ENCODE peak calls at places on chromosomes 4 and X, in five cellular contexts. H is CD14-positive monocyte, B is GM10248, S is fibroblast of the aortic adventitia, L is brain microvascular endothelial cell. I is an unnamed sample.

GRCh38 chr4:80029364-80029763 is 43.7 kb downstream of the ANTXR2 start:
- DNase-seq in H (no peak), B (no peak), L (no peak), S (no peak), I (no peak)

GRCh38 chr4:142379277-142380051 is 466.6 kb downstream of the INPP4B start:
- DNase-seq in S (peak), L (peak), B (no peak), H (no peak), I (no peak)

GRCh38 chr4:157664726-157665125 is 444.2 kb downstream of the GRIA2 start:
- DNase-seq in S (peak), L (peak), H (no peak), B (no peak), I (no peak)

GRCh38 chr4:123319639-123320038 is 77.0 kb upstream of the SPRY1 start:
- DNase-seq in H (no peak), L (no peak), S (no peak), B (no peak), I (no peak)

GRCh38 chrX:1097328-1097727 is 115.1 kb downstream of the CRLF2 start:
- DNase-seq in L (no peak), B (no peak), H (no peak), S (no peak), I (no peak)

GRCh38 chrX:9875801-9876200 is 89.6 kb downstream of the SHROOM2 start:
- DNase-seq in L (no peak), S (no peak), H (no peak), B (no peak), I (no peak)

GRCh38 chr4:14562901-14563300 is 439.4 kb upstream of the CPEB2 start:
- DNase-seq in L (no peak), H (no peak), B (no peak), S (no peak), I (no peak)

GRCh38 chr4:142402156-142402555 is 443.9 kb downstream of the INPP4B start:
- DNase-seq in S (peak), H (no peak), B (no peak), L (no peak), I (no peak)

GRCh38 chr4:103359900-103360299 is 161.8 kb upstream of the CENPE start:
- DNase-seq in L (no peak), S (no peak), H (no peak), B (no peak), I (no peak)

GRCh38 chr4:3270141-3270611 is 21.2 kb downstream of the MSANTD1 start:
- DNase-seq in S (no peak), H (no peak), B (no peak), L (no peak), I (no peak)

GRCh38 chr4:15756361-15756861 is 21.7 kb upstream of the CD38 start:
- DNase-seq in H (peak), S (no peak), L (peak), B (peak), I (peak)

GRCh38 chr4:46124773-46125172 is 919 bp upstream of the GABRG1 start:
- DNase-seq in L (no peak), S (no peak), H (no peak), B (no peak), I (no peak)

GRCh38 chrX:40142417-40142816 is 44.7 kb upstream of the BCOR start:
- DNase-seq in L (no peak), B (no peak), H (no peak), S (no peak), I (no peak)

GRCh38 chrX:11968470-11968869 is 169.8 kb upstream of the FRMPD4 start:
- DNase-seq in L (no peak), H (no peak), S (peak), B (no peak), I (no peak)

GRCh38 chrX:14697453-14697852 is 168.1 kb downstream of the GLRA2 start:
- DNase-seq in H (no peak), S (no peak), L (no peak), B (peak), I (peak)

GRCh38 chr4:6470502-6471302 is 1.7 kb downstream of the PPP2R2C start:
- DNase-seq in L (no peak), H (no peak), B (no peak), S (peak), I (peak)

GRCh38 chr4:14646831-14647230 is 355.4 kb upstream of the CPEB2 start:
- DNase-seq in L (peak), B (no peak), H (no peak), S (peak), I (no peak)

GRCh38 chrX:106039920-106040319 is 1.4 kb upstream of the SERPINA7 start:
- DNase-seq in H (no peak), L (peak), B (no peak), S (no peak), I (no peak)

GRCh38 chr4:38462659-38463058 is 201.3 kb upstream of the KLF3 start:
- DNase-seq in S (no peak), B (no peak), L (no peak), H (no peak), I (no peak)

GRCh38 chr4:112801341-112801740 is 164.4 kb downstream of the LARP7 start:
- DNase-seq in S (no peak), L (no peak), B (no peak), H (no peak), I (no peak)

GRCh38 chr4:184177271-184177670 is 40.4 kb downstream of the ENPP6 start:
- DNase-seq in H (no peak), L (no peak), S (no peak), B (no peak), I (no peak)

GRCh38 chr4:41358626-41359025 is 101.9 kb downstream of the UCHL1 start:
- DNase-seq in B (no peak), S (peak), L (no peak), H (no peak), I (no peak)

GRCh38 chr4:139266583-139267257 is 13.3 kb downstream of the MGARP start:
- DNase-seq in B (peak), H (peak), S (peak), L (peak), I (peak)

GRCh38 chr4:124030038-124030638 is 633.5 kb downstream of the SPRY1 start:
- DNase-seq in H (no peak), B (no peak), S (peak), L (no peak), I (no peak)

GRCh38 chr4:129641179-129641578 is 545.2 kb downstream of the C4orf33 start:
- DNase-seq in H (no peak), B (peak), S (peak), L (peak), I (peak)

GRCh38 chr4:37244583-37245390 is at the start of gene NWD2:
- DNase-seq in H (no peak), B (peak), S (no peak), L (no peak), I (no peak)

GRCh38 chrX:1582686-1583437 is 8.5 kb upstream of the AKAP17A start:
- DNase-seq in S (no peak), L (peak), B (peak), H (no peak), I (peak)

GRCh38 chr4:137998666-137999429 is 243.3 kb downstream of the SLC7A11 start:
- DNase-seq in H (no peak), S (peak), B (no peak), L (peak), I (no peak)

GRCh38 chr4:109942292-109942926 is 29.7 kb downstream of the EGF start:
- DNase-seq in S (no peak), B (no peak), H (no peak), L (no peak), I (no peak)

GRCh38 chr4:70721747-70722146 is at the start of gene RUFY3:
- DNase-seq in L (peak), H (no peak), S (peak), B (no peak), I (no peak)

GRCh38 chrX:2690856-2691542 is at the start of gene CD99:
- DNase-seq in H (peak), L (peak), B (peak), S (peak), I (peak)

GRCh38 chr4:189600598-189601435 is 339.9 kb upstream of the FRG1 start:
- DNase-seq in L (no peak), B (no peak), H (no peak), S (no peak), I (no peak)

GRCh38 chrX:23501974-23502373 is 165.3 kb upstream of the PRDX4 start:
- DNase-seq in H (no peak), S (no peak), B (no peak), L (no peak), I (no peak)

GRCh38 chrX:12903646-12904045 is 2.8 kb upstream of the TLR8 start:
- DNase-seq in L (no peak), B (no peak), H (no peak), S (no peak), I (no peak)

DNA sequence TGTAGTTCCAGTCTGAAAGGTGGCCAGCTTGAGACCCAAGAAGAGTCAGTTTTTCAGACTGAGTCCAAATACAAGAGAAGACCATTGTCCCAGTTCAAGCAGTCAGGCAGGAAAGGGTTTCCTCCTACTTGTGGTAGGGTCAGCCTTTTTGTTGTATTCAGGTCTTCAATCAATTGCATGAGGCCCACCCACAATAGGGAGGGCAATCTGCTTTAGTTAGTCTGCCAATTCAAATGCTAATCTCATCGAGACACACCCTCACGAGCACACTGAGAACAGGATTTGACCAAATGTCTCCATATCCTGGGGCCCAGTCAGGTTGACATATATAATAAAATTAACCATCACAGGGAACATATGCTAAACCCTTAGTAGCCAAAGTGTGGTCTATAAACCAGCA is 75.3 kb upstream of the FRMPD3 start:
- DNase-seq in S (no peak), L (no peak), B (no peak), H (no peak), I (no peak)
- TF ChIP-seq CTCF in S (no peak), L (no peak), B (no peak), H (no peak), I (no peak)

GRCh38 chrX:17007134-17007768 is 60.8 kb downstream of the REPS2 start:
- DNase-seq in H (no peak), L (no peak), S (peak), B (peak), I (no peak)
- TF ChIP-seq CTCF in H (peak), L (peak), S (peak), B (peak), I (no peak)

DNA sequence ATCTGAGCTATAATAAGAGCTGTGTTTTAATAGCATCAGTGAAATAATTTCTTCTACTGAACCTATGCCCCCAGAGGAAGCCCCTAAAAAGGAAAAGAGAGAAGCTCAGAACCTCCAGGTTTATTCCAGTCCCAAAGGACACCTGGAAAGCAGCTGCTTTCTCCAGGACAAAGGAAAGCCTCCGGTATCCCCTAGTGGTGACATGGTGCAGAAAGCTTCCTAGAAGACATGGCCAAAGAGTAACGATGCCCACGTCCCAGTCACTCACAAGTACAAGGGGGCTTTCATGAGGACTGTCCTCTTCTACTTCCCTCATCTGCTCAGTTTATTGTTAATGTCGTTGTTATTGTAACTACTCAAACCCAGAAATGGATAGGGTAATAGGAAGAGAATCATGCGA is 343.9 kb downstream of the UNC5C start:
- DNase-seq in B (no peak), S (no peak), H (no peak), L (no peak), I (no peak)
- TF ChIP-seq CTCF in B (no peak), S (no peak), H (no peak), L (peak), I (no peak)

DNA sequence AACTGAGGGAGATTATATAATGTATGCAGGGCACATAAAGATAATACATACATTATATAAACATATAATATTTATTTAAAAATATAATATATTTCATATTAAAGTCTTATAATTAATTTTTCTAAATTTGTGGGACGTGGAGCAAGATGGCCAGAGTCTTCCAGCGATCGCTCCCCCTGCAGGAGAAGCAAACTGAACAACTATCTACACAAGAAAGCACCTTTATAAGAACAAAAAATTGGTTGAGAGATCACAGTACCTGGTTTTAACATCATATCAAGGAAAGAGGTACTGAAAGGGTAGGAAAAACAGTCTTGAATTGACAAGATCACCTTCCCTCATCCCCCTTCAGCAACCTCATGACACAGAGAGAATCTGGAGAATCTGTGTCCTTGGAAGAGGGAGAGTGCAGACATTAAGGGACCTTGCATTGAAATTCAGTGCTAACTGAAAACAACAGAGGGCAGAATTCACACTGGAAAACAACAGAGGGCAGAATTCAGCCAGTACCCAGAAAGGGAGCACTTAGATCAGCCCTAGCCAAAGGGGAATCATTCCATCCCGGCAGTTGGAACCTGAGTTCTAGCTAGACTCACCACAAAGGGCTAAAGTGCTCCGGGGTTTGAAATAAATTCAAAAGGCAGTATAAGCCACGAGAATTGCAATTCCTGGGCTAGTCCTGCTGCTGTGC is 262.5 kb upstream of the NDST3 start:
- DNase-seq in B (no peak), L (no peak), S (no peak), H (no peak), I (no peak)
- TF ChIP-seq CTCF in B (no peak), L (peak), S (no peak), H (no peak), I (no peak)

DNA sequence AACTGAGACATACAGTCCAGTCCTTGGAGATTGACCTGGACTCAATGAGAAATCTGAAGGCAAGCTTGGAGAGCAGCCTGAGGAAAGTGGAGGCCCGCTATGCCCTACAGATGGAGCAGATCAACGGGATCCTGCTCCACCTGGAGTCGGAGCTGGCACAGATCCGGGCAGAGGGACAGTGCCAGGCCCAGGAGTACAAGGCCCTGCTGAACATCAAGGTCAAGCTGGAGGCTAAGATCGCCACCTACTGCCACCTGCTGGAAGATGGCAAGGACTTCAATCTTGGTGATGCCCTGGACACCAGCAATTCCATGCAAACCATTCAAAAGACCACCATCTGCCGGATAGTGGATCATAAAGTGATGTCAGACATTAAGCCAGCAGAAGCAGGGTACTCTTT is 20.4 kb upstream of the FRMPD3 start:
- DNase-seq in S (peak), L (no peak), B (no peak), H (no peak), I (no peak)
- TF ChIP-seq CTCF in S (peak), L (peak), B (peak), H (peak), I (peak)

GRCh38 chr4:17111436-17111835 is 213.0 kb upstream of the LDB2 start:
- DNase-seq in S (no peak), H (no peak), L (no peak), B (no peak), I (no peak)
- TF ChIP-seq CTCF in S (no peak), H (no peak), L (no peak), B (no peak), I (no peak)

GRCh38 chrX:129754266-129755024 is 15.7 kb downstream of the XPNPEP2 start:
- DNase-seq in S (no peak), H (no peak), B (no peak), L (no peak), I (peak)
- TF ChIP-seq CTCF in S (no peak), H (peak), B (peak), L (peak), I (peak)

DNA sequence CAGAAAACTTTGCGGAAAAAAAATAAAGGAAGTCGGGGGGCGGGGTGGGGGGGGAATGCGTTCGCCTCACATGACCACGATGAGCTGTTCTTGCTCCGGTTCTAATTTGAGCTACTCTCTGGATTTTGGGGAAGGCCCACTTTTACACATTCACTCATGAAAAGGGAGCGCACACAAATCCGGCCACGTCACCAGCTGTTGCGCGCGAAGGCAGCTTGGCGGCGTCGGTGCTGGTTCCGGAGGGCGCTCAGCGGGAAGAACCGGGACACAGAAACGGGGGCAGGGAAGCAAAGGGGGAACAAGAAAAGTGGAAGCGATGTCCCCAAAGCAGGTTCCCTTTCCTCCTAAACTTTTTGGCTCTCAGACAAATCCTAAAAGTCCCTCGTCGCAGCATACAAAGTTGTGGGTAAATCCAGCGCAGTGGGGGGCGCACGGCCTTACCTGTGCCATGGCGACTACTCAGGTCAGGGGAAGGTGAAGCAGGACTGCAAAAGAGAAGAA is 590 bp downstream of the ANXA5 start:
- DNase-seq in B (peak), H (peak), S (peak), L (peak), I (peak)
- TF ChIP-seq CTCF in B (peak), H (no peak), S (peak), L (peak), I (no peak)

DNA sequence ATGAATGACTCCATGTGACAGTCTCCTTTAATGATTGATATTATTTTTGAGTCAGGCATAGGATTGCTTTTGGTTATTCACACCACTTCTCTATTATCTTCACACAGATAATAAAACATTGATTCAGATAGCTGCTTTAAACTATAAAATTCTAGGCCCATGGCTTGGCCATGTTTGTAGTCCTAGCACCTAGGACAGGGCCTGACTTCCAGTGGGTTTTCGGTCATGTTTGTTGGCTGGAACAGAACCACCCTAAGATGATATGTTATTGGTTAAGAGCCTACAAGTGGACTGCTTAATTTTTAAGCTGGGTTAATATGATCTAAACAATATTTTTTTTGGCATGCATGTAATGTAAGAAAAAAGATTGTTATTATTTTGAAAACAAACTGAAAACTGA is 97.8 kb downstream of the FRAS1 start:
- DNase-seq in B (no peak), H (no peak), L (no peak), S (no peak), I (no peak)
- TF ChIP-seq CTCF in B (no peak), H (no peak), L (no peak), S (no peak), I (no peak)